ENCODE peak calls at places on chromosomes 1 and 21, in five cellular contexts. One of them, this sample, is unnamed.

GRCh38 chr1:150577557-150578277 is 1.7 kb downstream of the MCL1 start:
- DNase-seq in right lobe of liver: no peak
- DNase-seq in AG04450: no peak
- DNase-seq in H9: no peak
- DNase-seq in fibroblast of lung: peak
- DNase-seq in this sample: no peak

GRCh38 chr1:12541274-12542137 is 76.5 kb downstream of the DHRS3 start:
- DNase-seq in right lobe of liver: peak
- DNase-seq in AG04450: no peak
- DNase-seq in H9: no peak
- DNase-seq in fibroblast of lung: peak
- DNase-seq in this sample: peak

GRCh38 chr1:153750026-153750995 is 22.5 kb downstream of the INTS3 start:
- DNase-seq in right lobe of liver: no peak
- DNase-seq in AG04450: no peak
- DNase-seq in H9: no peak
- DNase-seq in fibroblast of lung: no peak
- DNase-seq in this sample: no peak

GRCh38 chr1:151135433-151136385 is 10.7 kb downstream of the SEMA6C start:
- DNase-seq in right lobe of liver: peak
- DNase-seq in AG04450: no peak
- DNase-seq in H9: no peak
- DNase-seq in fibroblast of lung: no peak
- DNase-seq in this sample: no peak

GRCh38 chr1:244314921-244315544 is 136.7 kb downstream of the ADSS2 start:
- DNase-seq in right lobe of liver: no peak
- DNase-seq in AG04450: no peak
- DNase-seq in H9: no peak
- DNase-seq in fibroblast of lung: no peak
- DNase-seq in this sample: no peak

GRCh38 chr1:83689900-83690868 is 308.7 kb downstream of the TTLL7 start:
- DNase-seq in right lobe of liver: no peak
- DNase-seq in AG04450: no peak
- DNase-seq in H9: no peak
- DNase-seq in fibroblast of lung: peak
- DNase-seq in this sample: no peak

GRCh38 chr1:78825561-78825960 is 175.9 kb downstream of the IFI44 start:
- DNase-seq in right lobe of liver: no peak
- DNase-seq in AG04450: no peak
- DNase-seq in H9: no peak
- DNase-seq in fibroblast of lung: peak
- DNase-seq in this sample: no peak

GRCh38 chr1:225999912-226000337 is 782 bp upstream of the SDE2 start:
- DNase-seq in right lobe of liver: no peak
- DNase-seq in AG04450: no peak
- DNase-seq in H9: no peak
- DNase-seq in fibroblast of lung: no peak
- DNase-seq in this sample: no peak

GRCh38 chr1:23692308-23692871 is 784 bp downstream of the RPL11 start:
- DNase-seq in right lobe of liver: no peak
- DNase-seq in AG04450: no peak
- DNase-seq in H9: no peak
- DNase-seq in fibroblast of lung: no peak
- DNase-seq in this sample: no peak

GRCh38 chr1:221669441-221669840 is 72.4 kb downstream of the DUSP10 start:
- DNase-seq in right lobe of liver: no peak
- DNase-seq in AG04450: no peak
- DNase-seq in H9: no peak
- DNase-seq in fibroblast of lung: no peak
- DNase-seq in this sample: no peak

GRCh38 chr1:201602413-201603265 is 63.7 kb downstream of the NAV1 start:
- DNase-seq in right lobe of liver: no peak
- DNase-seq in AG04450: peak
- DNase-seq in H9: no peak
- DNase-seq in fibroblast of lung: peak
- DNase-seq in this sample: no peak

GRCh38 chr1:59574085-59574484 is 240.7 kb upstream of the HOOK1 start:
- DNase-seq in right lobe of liver: no peak
- DNase-seq in AG04450: peak
- DNase-seq in H9: no peak
- DNase-seq in fibroblast of lung: peak
- DNase-seq in this sample: no peak

GRCh38 chr1:21573971-21574458 is 64.8 kb downstream of the ALPL start:
- DNase-seq in right lobe of liver: peak
- DNase-seq in AG04450: no peak
- DNase-seq in H9: peak
- DNase-seq in fibroblast of lung: peak
- DNase-seq in this sample: no peak
- TF ChIP-seq CTCF in right lobe of liver: peak
- TF ChIP-seq CTCF in AG04450: peak
- TF ChIP-seq CTCF in H9: peak
- TF ChIP-seq CTCF in fibroblast of lung: peak
- TF ChIP-seq CTCF in this sample: no peak

DNA sequence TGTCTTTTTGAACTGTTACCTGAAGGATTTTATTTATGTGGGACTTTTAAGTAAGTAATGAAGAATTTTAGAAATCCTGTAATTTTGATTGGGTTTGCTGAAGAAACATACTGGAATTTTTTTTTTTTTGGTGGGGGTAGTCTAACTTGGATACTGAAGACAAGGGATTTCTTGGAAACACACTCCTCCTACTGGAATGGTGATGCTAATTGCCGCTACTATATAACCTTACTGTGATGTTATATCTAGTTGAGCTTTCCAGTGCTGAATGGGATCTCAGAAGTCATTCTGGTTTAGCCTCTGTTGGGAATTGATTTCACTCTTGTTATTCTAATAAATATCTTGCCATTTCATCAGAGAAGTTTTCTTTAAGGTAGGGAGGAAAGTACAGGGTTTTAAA is 8.4 kb downstream of the PPP2R5A start:
- DNase-seq in right lobe of liver: no peak
- DNase-seq in AG04450: no peak
- DNase-seq in H9: no peak
- DNase-seq in fibroblast of lung: no peak
- DNase-seq in this sample: no peak
- TF ChIP-seq CTCF in right lobe of liver: peak
- TF ChIP-seq CTCF in AG04450: peak
- TF ChIP-seq CTCF in H9: peak
- TF ChIP-seq CTCF in fibroblast of lung: peak
- TF ChIP-seq CTCF in this sample: no peak

DNA sequence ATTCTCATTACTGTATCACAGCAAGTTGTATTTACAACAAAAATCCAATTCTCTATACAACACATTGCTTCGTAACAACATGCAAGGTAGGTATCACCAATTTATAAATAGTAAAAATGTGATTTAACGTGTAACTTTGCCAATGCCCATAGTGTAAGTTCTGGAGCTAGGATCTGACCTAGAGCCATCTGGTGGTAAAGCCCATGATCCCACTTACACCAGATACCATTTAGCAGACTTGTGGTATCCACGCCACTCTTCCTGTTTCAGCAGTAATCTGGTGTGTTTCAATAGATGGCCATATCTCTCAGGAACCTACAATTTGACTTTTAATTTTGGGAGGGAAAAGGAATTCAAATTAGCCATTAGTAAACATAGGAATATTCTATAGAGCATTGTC is 10.2 kb downstream of the SETSIP start:
- DNase-seq in right lobe of liver: no peak
- DNase-seq in AG04450: no peak
- DNase-seq in H9: no peak
- DNase-seq in fibroblast of lung: no peak
- DNase-seq in this sample: no peak
- TF ChIP-seq CTCF in right lobe of liver: peak
- TF ChIP-seq CTCF in AG04450: no peak
- TF ChIP-seq CTCF in H9: peak
- TF ChIP-seq CTCF in fibroblast of lung: no peak
- TF ChIP-seq CTCF in this sample: no peak

DNA sequence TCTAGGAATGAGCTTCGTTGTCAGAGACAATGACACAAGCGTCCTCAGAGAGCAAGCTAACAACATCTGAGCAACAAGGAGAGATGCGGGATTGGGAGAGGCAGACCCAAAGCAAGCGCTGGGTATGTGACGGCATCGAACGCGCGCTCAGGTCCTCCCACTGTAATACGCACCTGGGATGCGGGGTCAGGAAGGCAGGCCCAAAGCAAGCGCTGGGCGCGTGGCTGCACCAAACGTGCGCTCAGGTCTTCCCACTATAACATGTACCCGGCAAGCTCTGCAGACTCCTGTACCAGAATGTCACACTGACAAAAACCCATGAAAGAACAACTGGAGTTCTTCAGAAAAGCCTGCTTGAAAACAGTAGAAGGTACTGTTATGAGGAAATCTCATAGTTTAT is 653.8 kb downstream of the SMYD3 start:
- DNase-seq in right lobe of liver: peak
- DNase-seq in AG04450: no peak
- DNase-seq in H9: no peak
- DNase-seq in fibroblast of lung: no peak
- DNase-seq in this sample: no peak
- TF ChIP-seq CTCF in right lobe of liver: no peak
- TF ChIP-seq CTCF in AG04450: no peak
- TF ChIP-seq CTCF in H9: no peak
- TF ChIP-seq CTCF in fibroblast of lung: no peak
- TF ChIP-seq CTCF in this sample: no peak

GRCh38 chr1:193059282-193060225 is at the start of the genes RO60 and UCHL5:
- DNase-seq in right lobe of liver: peak
- DNase-seq in AG04450: peak
- DNase-seq in H9: peak
- DNase-seq in fibroblast of lung: peak
- DNase-seq in this sample: peak
- TF ChIP-seq CTCF in right lobe of liver: no peak
- TF ChIP-seq CTCF in AG04450: no peak
- TF ChIP-seq CTCF in H9: no peak
- TF ChIP-seq CTCF in fibroblast of lung: no peak
- TF ChIP-seq CTCF in this sample: no peak

DNA sequence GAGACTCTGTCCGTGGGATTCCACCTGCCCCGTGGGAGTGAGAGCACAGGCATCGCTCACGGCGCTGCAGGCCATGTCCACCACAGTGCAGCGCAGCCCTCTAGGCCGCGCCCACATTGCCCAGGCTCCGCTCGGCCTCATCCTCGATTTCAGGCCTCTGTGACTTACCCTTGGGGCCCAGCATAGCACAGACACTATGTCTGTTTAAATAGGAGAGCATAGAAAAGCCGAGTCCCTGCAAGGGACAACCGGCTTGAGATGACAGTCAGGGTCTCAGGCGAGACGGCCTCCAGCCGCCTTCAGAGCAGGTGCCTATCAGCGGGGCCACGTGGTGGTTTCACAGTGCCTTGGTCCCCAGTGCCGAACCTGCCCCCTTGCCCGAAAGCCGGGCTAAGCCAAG is 56.9 kb upstream of the POFUT2 start:
- DNase-seq in right lobe of liver: no peak
- DNase-seq in AG04450: no peak
- DNase-seq in H9: no peak
- DNase-seq in fibroblast of lung: no peak
- DNase-seq in this sample: no peak
- TF ChIP-seq CTCF in right lobe of liver: no peak
- TF ChIP-seq CTCF in AG04450: no peak
- TF ChIP-seq CTCF in H9: no peak
- TF ChIP-seq CTCF in fibroblast of lung: no peak
- TF ChIP-seq CTCF in this sample: no peak

This sample was measured in mesothelial cell of epicardium.